ENCODE peak calls at places on chromosomes 1 and 21, in nine cellular contexts. W is mammary epithelial cell, X is left ventricle myocardium inferior, J is neural progenitor cell, C is gastrocnemius medialis, P is thyroid gland, N is NT2/D1, G is K562, B is tibial artery. K is an unnamed sample. For H3K4me1, the result is how much of the 10 kb centered on the place peaks cover.

GRCh38 chr21:31490471-31490870 is 146.4 kb upstream of the TIAM1 start:
- DNase-seq in W (no peak), X (no peak), J (no peak), C (no peak), P (no peak), N (no peak), G (peak), B (no peak), K (no peak)

GRCh38 chr21:45050786-45051489 is 23.4 kb upstream of the ADARB1 start:
- DNase-seq in W (no peak), X (no peak), J (no peak), C (no peak), P (no peak), N (no peak), G (no peak), B (peak), K (no peak)

GRCh38 chr1:110068646-110069301 is 1.7 kb downstream of the ALX3 start:
- DNase-seq in W (no peak), X (no peak), J (peak), C (no peak), P (no peak), N (no peak), G (no peak), B (no peak), K (no peak)

GRCh38 chr21:45931397-45931969 is 50.1 kb upstream of the COL6A1 start:
- DNase-seq in W (no peak), X (no peak), J (no peak), C (no peak), P (no peak), N (no peak), G (no peak), B (no peak), K (no peak)

GRCh38 chr1:50830621-50831020 is 129.4 kb downstream of the FAF1 start:
- DNase-seq in W (no peak), X (no peak), J (no peak), C (no peak), P (no peak), N (no peak), G (no peak), B (no peak), K (no peak)

GRCh38 chr1:15128077-15128476 is 25.5 kb upstream of the TMEM51 start:
- DNase-seq in W (no peak), X (no peak), J (no peak), C (no peak), P (no peak), N (no peak), G (no peak), B (no peak), K (no peak)

GRCh38 chr1:20233394-20233793 is 47.1 kb upstream of the PLA2G2C start:
- DNase-seq in W (peak), X (no peak), J (peak), C (no peak), P (no peak), N (no peak), G (no peak), B (no peak), K (no peak)

GRCh38 chr1:27585684-27586083 is 18.3 kb downstream of the AHDC1 start:
- DNase-seq in W (no peak), X (no peak), J (no peak), C (no peak), P (no peak), N (no peak), G (no peak), B (no peak), K (no peak)

GRCh38 chr1:116325922-116326321 is 47.1 kb upstream of the ATP1A1 start:
- DNase-seq in W (no peak), X (no peak), J (no peak), C (peak), P (no peak), N (no peak), G (no peak), B (no peak), K (no peak)

GRCh38 chr1:180235077-180235501 is 5.0 kb downstream of the LHX4 start:
- DNase-seq in W (no peak), X (no peak), J (peak), C (no peak), P (no peak), N (no peak), G (no peak), B (no peak), K (no peak)

GRCh38 chr1:18090636-18091035 is 17.0 kb upstream of the IGSF21 start:
- DNase-seq in W (no peak), X (no peak), J (peak), C (no peak), P (no peak), N (no peak), G (no peak), B (no peak), K (no peak)

GRCh38 chr1:3459940-3460652 is 5.6 kb downstream of the ARHGEF16 start:
- DNase-seq in W (no peak), X (no peak), J (no peak), C (peak), P (no peak), N (no peak), G (no peak), B (no peak), K (no peak)

GRCh38 chr21:45320261-45320990 is 32.7 kb upstream of the POFUT2 start:
- DNase-seq in W (no peak), X (peak), J (no peak), C (no peak), P (peak), N (no peak), G (no peak), B (no peak), K (no peak)

GRCh38 chr1:170284425-170284824 is 138.7 kb downstream of the NTMT2 start:
- DNase-seq in W (no peak), X (no peak), J (no peak), C (no peak), P (no peak), N (no peak), G (no peak), B (no peak), K (no peak)

GRCh38 chr21:30769724-30770431 is 14.7 kb upstream of the KRTAP21-1 start:
- DNase-seq in W (peak), X (no peak), J (no peak), C (no peak), P (no peak), N (no peak), G (no peak), B (no peak), K (no peak)

GRCh38 chr1:113031060-113031933 is 41.7 kb upstream of the LRIG2 start:
- DNase-seq in W (no peak), X (no peak), J (no peak), C (no peak), P (no peak), N (no peak), G (no peak), B (no peak), K (no peak)

GRCh38 chr1:66542811-66543767 is 9.1 kb downstream of the SGIP1 start:
- DNase-seq in W (peak), X (peak), J (no peak), C (peak), P (peak), N (no peak), G (no peak), B (peak), K (no peak)

DNA sequence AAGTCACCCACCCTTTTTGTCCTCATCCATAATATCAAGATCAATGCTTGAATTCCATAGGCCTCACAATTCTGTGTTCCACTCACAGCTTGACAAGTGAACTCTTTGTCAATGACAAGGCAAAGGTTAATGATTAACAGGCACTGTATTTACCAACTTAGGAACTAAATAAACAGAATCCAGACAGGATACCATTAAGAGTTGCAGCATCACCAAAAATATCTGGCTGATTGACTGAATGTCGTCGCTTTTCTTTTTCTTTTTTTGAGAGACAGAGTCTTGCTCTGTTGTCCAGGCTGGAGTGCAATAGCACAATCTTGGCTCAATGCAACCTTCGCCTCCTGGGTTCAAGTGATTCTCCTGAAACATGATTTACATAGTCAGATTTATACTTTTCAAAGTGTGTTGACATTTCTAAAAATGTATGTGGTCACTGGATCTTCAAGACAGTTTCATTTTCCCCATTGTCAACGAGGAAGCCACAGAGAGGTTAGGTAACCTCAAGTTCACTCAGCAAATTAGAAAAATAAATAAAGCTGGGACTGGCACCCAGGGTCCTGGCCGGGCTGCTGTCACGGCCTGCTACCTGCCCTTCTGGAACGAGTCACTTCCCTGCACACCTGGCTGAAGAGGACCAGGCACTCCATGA is 81.0 kb downstream of the PDE9A start:
- DNase-seq in W (no peak), X (no peak), J (no peak), C (no peak), P (no peak), N (no peak), G (no peak), B (no peak), K (no peak)
- H3K4me1 ChIP-seq in W (under half), X (under half), J (under half), C (under half), P (under half), N (under half), G (under half), B (under half), K (under half)

GRCh38 chr1:206792939-206793607 is 20.8 kb upstream of the IL10 start:
- DNase-seq in W (no peak), X (no peak), J (no peak), C (no peak), P (no peak), N (no peak), G (no peak), B (no peak), K (no peak)
- H3K4me1 ChIP-seq in W (under half), X (under half), J (under half), C (under half), P (under half), N (under half), G (under half), B (under half), K (under half)

GRCh38 chr1:25553749-25554425 is 10.5 kb downstream of the LDLRAP1 start:
- DNase-seq in W (no peak), X (no peak), J (no peak), C (no peak), P (no peak), N (no peak), G (peak), B (no peak), K (no peak)
- H3K4me1 ChIP-seq in W (under half), X (half or more), J (under half), C (half or more), P (half or more), N (under half), G (under half), B (half or more), K (under half)

GRCh38 chr1:54404939-54405880 is 984 bp downstream of the SSBP3 start:
- DNase-seq in W (peak), X (peak), J (peak), C (no peak), P (peak), N (no peak), G (peak), B (no peak), K (no peak)
- H3K4me1 ChIP-seq in W (under half), X (half or more), J (under half), C (half or more), P (under half), N (under half), G (half or more), B (half or more), K (under half)

GRCh38 chr21:39611547-39612190 is 1.1 kb upstream of the B3GALT5 start:
- DNase-seq in W (no peak), X (no peak), J (peak), C (no peak), P (no peak), N (no peak), G (no peak), B (no peak), K (no peak)

GRCh38 chr21:39612233-39613028 is at the start of gene B3GALT5:
- DNase-seq in W (no peak), X (no peak), J (peak), C (no peak), P (peak), N (peak), G (no peak), B (no peak), K (peak)

GRCh38 chr21:39613029-39613934 is 542 bp downstream of the B3GALT5 start:
- DNase-seq in W (no peak), X (no peak), J (peak), C (no peak), P (no peak), N (no peak), G (no peak), B (no peak), K (no peak)

GRCh38 chr21:39616373-39616772 is 3.6 kb downstream of the B3GALT5 start:
- DNase-seq in W (no peak), X (no peak), J (no peak), C (no peak), P (no peak), N (no peak), G (no peak), B (no peak), K (no peak)

GRCh38 chr21:39610705-39611104 is 2.0 kb upstream of the B3GALT5 start:
- DNase-seq in W (no peak), X (no peak), J (peak), C (no peak), P (no peak), N (peak), G (no peak), B (no peak), K (peak)
- H3K4me1 ChIP-seq in W (under half), X (under half), J (under half), C (under half), P (under half), N (under half), G (under half), B (under half), K (under half)

DNA sequence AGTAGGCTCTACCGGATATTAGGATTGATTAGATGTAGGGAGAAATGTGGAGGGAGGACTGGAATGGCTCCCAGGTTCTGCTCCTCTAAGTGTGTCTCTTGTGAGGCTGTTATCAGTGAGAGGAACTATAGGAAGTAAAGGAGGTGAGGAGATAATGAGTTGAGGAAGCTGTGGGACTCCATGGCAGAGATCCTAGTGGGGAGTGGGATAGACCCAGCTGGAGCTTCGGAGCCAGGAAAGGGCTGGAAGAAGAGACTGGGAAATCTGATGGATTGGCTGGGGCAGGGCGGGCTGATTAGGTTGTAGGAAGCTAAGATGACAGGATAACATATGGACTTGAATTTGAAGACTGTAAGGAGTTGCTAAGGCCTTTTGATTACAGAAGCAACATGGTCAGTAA is 14.8 kb upstream of the BCL9 start:
- DNase-seq in W (no peak), X (no peak), J (no peak), C (no peak), P (no peak), N (no peak), G (no peak), B (no peak), K (no peak)
- H3K4me1 ChIP-seq in W (under half), X (under half), J (under half), C (under half), P (under half), N (under half), G (under half), B (under half), K (under half)

DNA sequence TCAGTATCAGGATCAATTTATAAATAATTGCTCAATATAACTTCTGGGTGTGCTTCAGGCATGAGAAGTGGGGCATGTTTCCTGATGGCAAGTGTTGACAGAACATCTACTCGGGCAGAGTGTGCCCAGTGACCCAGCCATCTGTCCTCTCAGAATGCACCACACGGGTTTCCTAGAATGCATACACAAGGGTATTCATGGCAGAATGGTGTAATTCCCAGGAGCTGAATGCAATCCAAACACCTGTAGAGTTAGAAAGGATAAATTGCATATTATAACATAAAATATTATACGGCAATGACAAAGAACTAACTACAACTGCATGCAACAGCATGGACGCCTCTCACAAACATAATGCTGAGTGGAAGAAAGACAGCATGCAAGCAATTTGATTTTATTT is 391.9 kb downstream of the SIPA1L2 start:
- DNase-seq in W (no peak), X (no peak), J (no peak), C (no peak), P (no peak), N (no peak), G (no peak), B (no peak), K (no peak)
- H3K4me1 ChIP-seq in W (under half), X (under half), J (under half), C (under half), P (under half), N (under half), G (under half), B (under half), K (under half)

GRCh38 chr1:75472089-75472970 is 138.6 kb downstream of the SLC44A5 start:
- DNase-seq in W (no peak), X (no peak), J (no peak), C (no peak), P (no peak), N (no peak), G (peak), B (no peak), K (no peak)

GRCh38 chr1:75472971-75473603 is 137.8 kb downstream of the SLC44A5 start:
- DNase-seq in W (no peak), X (no peak), J (no peak), C (no peak), P (no peak), N (no peak), G (no peak), B (no peak), K (no peak)

GRCh38 chr1:75469586-75470173 is 141.2 kb downstream of the SLC44A5 start:
- DNase-seq in W (no peak), X (no peak), J (no peak), C (no peak), P (no peak), N (no peak), G (no peak), B (no peak), K (no peak)

GRCh38 chr1:75470448-75470847 is 140.5 kb downstream of the SLC44A5 start:
- DNase-seq in W (no peak), X (no peak), J (no peak), C (no peak), P (no peak), N (no peak), G (no peak), B (no peak), K (no peak)

DNA sequence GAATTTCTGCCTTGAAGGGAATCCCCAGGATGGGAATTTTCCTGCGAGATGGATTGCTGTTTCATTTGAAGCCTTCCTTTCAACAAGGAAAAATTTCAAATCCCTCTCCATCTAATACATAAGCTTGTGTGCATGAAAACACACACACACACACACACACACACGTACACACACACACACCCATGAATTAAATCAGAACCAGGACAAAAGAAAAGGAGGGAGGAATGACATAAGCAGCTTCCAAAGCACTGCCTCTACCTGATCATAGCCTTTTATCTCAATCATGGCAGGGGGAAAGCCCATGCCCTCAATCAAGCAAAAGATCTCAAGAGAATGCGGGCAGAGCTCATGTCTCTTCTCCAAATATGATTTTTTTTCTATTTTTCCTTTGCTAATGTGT is 139.7 kb downstream of the SLC44A5 start:
- DNase-seq in W (no peak), X (no peak), J (no peak), C (no peak), P (no peak), N (no peak), G (no peak), B (no peak), K (no peak)
- H3K4me1 ChIP-seq in W (under half), X (under half), J (under half), C (under half), P (under half), N (under half), G (under half), B (under half), K (under half)

GRCh38 chr1:214141486-214141885 is 139.5 kb upstream of the SMYD2 start:
- DNase-seq in W (no peak), X (no peak), J (no peak), C (no peak), P (no peak), N (no peak), G (no peak), B (no peak), K (no peak)
- H3K4me1 ChIP-seq in W (under half), X (under half), J (under half), C (under half), P (under half), N (under half), G (under half), B (under half), K (under half)

DNA sequence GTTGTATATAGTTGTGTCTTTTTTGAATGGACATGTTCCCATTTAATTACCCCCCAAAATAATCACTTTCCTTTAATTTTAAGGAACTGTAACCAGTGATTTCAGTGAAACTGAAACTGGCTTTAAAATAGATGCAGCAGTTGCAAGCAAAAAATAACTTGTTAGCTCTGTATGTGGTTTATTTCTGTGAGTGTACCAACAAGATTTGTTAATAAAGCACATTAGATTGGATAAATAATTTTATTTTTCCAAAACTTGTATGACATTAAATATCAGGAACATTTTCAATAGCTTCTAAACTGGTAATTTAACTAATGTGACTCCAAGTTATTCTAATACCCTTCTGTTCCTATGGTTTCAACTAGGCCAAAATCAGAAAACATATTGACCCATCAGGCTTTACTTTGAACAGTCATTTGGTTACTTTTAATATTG is 184.3 kb upstream of the CACYBP start:
- DNase-seq in W (no peak), X (no peak), J (no peak), C (no peak), P (no peak), N (no peak), G (no peak), B (no peak), K (no peak)
- H3K4me1 ChIP-seq in W (under half), X (under half), J (under half), C (under half), P (under half), N (under half), G (under half), B (under half), K (under half)